ENCODE peak calls at places on chromosomes 13 and 19, in eight cellular contexts. One of them, this sample, is unnamed.
A peak's percentile ranks its signal among the peaks of the same experiment; 100 is the strongest.

GRCh38 chr13:105165449-105166125 is 1369.9 kb downstream of the EFNB2 start:
- DNase-seq in ovary: no peak
- DNase-seq in AG04450: no peak
- DNase-seq in mammary epithelial cell: no peak
- DNase-seq in stomach: no peak
- DNase-seq in heart right ventricle: no peak
- DNase-seq in thoracic aorta: no peak
- DNase-seq in uterus: no peak
- DNase-seq in this sample: no peak

GRCh38 chr19:40398417-40399056 is 8.6 kb upstream of the HIPK4 start:
- DNase-seq in ovary: peak; percentile 83
- DNase-seq in AG04450: no peak
- DNase-seq in mammary epithelial cell: peak; percentile 25
- DNase-seq in stomach: peak; percentile 44
- DNase-seq in heart right ventricle: no peak
- DNase-seq in thoracic aorta: no peak
- DNase-seq in uterus: no peak
- DNase-seq in this sample: peak; percentile 98

GRCh38 chr13:84487681-84488080 is 605.4 kb upstream of the SLITRK1 start:
- DNase-seq in ovary: no peak
- DNase-seq in AG04450: no peak
- DNase-seq in mammary epithelial cell: no peak
- DNase-seq in stomach: no peak
- DNase-seq in heart right ventricle: no peak
- DNase-seq in thoracic aorta: no peak
- DNase-seq in uterus: no peak
- DNase-seq in this sample: no peak

GRCh38 chr13:31322702-31323101 is 122.9 kb downstream of the B3GLCT start:
- DNase-seq in ovary: no peak
- DNase-seq in AG04450: no peak
- DNase-seq in mammary epithelial cell: peak; percentile 9
- DNase-seq in stomach: no peak
- DNase-seq in heart right ventricle: no peak
- DNase-seq in thoracic aorta: no peak
- DNase-seq in uterus: no peak
- DNase-seq in this sample: no peak

GRCh38 chr13:110125157-110125556 is 181.8 kb downstream of the COL4A1 start:
- DNase-seq in ovary: no peak
- DNase-seq in AG04450: no peak
- DNase-seq in mammary epithelial cell: no peak
- DNase-seq in stomach: no peak
- DNase-seq in heart right ventricle: no peak
- DNase-seq in thoracic aorta: no peak
- DNase-seq in uterus: no peak
- DNase-seq in this sample: no peak

GRCh38 chr13:87052731-87053130 is 618.4 kb upstream of the SLITRK5 start:
- DNase-seq in ovary: no peak
- DNase-seq in AG04450: no peak
- DNase-seq in mammary epithelial cell: peak; percentile 37
- DNase-seq in stomach: no peak
- DNase-seq in heart right ventricle: no peak
- DNase-seq in thoracic aorta: no peak
- DNase-seq in uterus: no peak
- DNase-seq in this sample: no peak

GRCh38 chr13:45879666-45880065 is 28.1 kb upstream of the SIAH3 start:
- DNase-seq in ovary: no peak
- DNase-seq in AG04450: no peak
- DNase-seq in mammary epithelial cell: peak; percentile 60
- DNase-seq in stomach: peak; percentile 48
- DNase-seq in heart right ventricle: peak; percentile 47
- DNase-seq in thoracic aorta: no peak
- DNase-seq in uterus: peak; percentile 43
- DNase-seq in this sample: peak; percentile 45

GRCh38 chr19:43957891-43958290 is 6.9 kb downstream of the ZNF221 start:
- DNase-seq in ovary: no peak
- DNase-seq in AG04450: peak; percentile 80
- DNase-seq in mammary epithelial cell: no peak
- DNase-seq in stomach: no peak
- DNase-seq in heart right ventricle: no peak
- DNase-seq in thoracic aorta: no peak
- DNase-seq in uterus: no peak
- DNase-seq in this sample: no peak

GRCh38 chr13:93624371-93624777 is 397.8 kb downstream of the GPC6 start:
- DNase-seq in ovary: no peak
- DNase-seq in AG04450: no peak
- DNase-seq in mammary epithelial cell: no peak
- DNase-seq in stomach: no peak
- DNase-seq in heart right ventricle: no peak
- DNase-seq in thoracic aorta: no peak
- DNase-seq in uterus: no peak
- DNase-seq in this sample: no peak

GRCh38 chr19:46065486-46065885 is 24.7 kb upstream of the IGFL4 start:
- DNase-seq in ovary: no peak
- DNase-seq in AG04450: no peak
- DNase-seq in mammary epithelial cell: peak; percentile 94
- DNase-seq in stomach: no peak
- DNase-seq in heart right ventricle: no peak
- DNase-seq in thoracic aorta: no peak
- DNase-seq in uterus: no peak
- DNase-seq in this sample: no peak
- H3K27me3 ChIP-seq in ovary: no peaks in the 10 kb centered on the region
- H3K27me3 ChIP-seq in AG04450: peaks cover 35% of the 10 kb centered on the region
- H3K27me3 ChIP-seq in mammary epithelial cell: no peaks in the 10 kb centered on the region
- H3K27me3 ChIP-seq in stomach: peaks cover 12% of the 10 kb centered on the region
- H3K27me3 ChIP-seq in heart right ventricle: peaks cover 85% of the 10 kb centered on the region
- H3K27me3 ChIP-seq in thoracic aorta: peaks cover 5% of the 10 kb centered on the region
- H3K27me3 ChIP-seq in uterus: no peaks in the 10 kb centered on the region
- H3K27me3 ChIP-seq in this sample: peaks cover 1% of the 10 kb centered on the region

GRCh38 chr19:58480481-58480830 is 4.3 kb downstream of the ZNF446 start:
- DNase-seq in ovary: no peak
- DNase-seq in AG04450: no peak
- DNase-seq in mammary epithelial cell: no peak
- DNase-seq in stomach: no peak
- DNase-seq in heart right ventricle: no peak
- DNase-seq in thoracic aorta: no peak
- DNase-seq in uterus: no peak
- DNase-seq in this sample: no peak
- H3K4me3 ChIP-seq in ovary: no peak overlapping the region
- H3K4me3 ChIP-seq in AG04450: no peak overlapping the region
- H3K4me3 ChIP-seq in mammary epithelial cell: no peak overlapping the region
- H3K4me3 ChIP-seq in stomach: no peak overlapping the region
- H3K4me3 ChIP-seq in heart right ventricle: no peak overlapping the region
- H3K4me3 ChIP-seq in thoracic aorta: no peak overlapping the region
- H3K4me3 ChIP-seq in uterus: no peak overlapping the region
- H3K4me3 ChIP-seq in this sample: no peak overlapping the region

DNA sequence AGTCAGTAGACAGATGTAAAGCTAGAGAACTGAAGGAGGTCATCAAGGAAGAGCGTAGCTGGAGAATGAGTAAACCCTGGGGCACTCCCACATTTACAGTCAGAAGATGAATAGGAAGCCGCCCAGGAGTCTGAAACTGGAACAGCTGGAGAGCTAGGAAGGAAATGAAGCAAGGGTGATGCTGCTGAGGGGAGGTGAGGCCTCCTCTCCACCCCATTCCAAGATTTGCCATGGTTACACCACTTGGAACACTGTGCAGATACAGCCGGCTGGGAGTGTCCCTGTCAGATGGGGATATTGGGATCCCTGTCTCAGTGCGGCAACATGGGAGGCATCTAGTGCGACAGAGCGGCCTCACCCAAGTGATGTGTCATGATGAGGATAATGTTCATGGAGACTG is 51.8 kb upstream of the GPI start:
- DNase-seq in ovary: no peak
- DNase-seq in AG04450: no peak
- DNase-seq in mammary epithelial cell: peak; percentile 35
- DNase-seq in stomach: no peak
- DNase-seq in heart right ventricle: peak; percentile 25
- DNase-seq in thoracic aorta: no peak
- DNase-seq in uterus: no peak
- DNase-seq in this sample: no peak
- H3K27me3 ChIP-seq in ovary: no peaks in the 10 kb centered on the region
- H3K27me3 ChIP-seq in AG04450: no peaks in the 10 kb centered on the region
- H3K27me3 ChIP-seq in mammary epithelial cell: no peaks in the 10 kb centered on the region
- H3K27me3 ChIP-seq in stomach: no peaks in the 10 kb centered on the region
- H3K27me3 ChIP-seq in heart right ventricle: no peaks in the 10 kb centered on the region
- H3K27me3 ChIP-seq in thoracic aorta: no peaks in the 10 kb centered on the region
- H3K27me3 ChIP-seq in uterus: no peaks in the 10 kb centered on the region
- H3K27me3 ChIP-seq in this sample: no peaks in the 10 kb centered on the region

GRCh38 chr19:51003316-51003715 is 1.9 kb upstream of the KLK8 start:
- DNase-seq in ovary: no peak
- DNase-seq in AG04450: no peak
- DNase-seq in mammary epithelial cell: no peak
- DNase-seq in stomach: no peak
- DNase-seq in heart right ventricle: no peak
- DNase-seq in thoracic aorta: no peak
- DNase-seq in uterus: no peak
- DNase-seq in this sample: peak; percentile 23

GRCh38 chr19:51000981-51001380 is 423 bp downstream of the KLK8 start:
- DNase-seq in ovary: no peak
- DNase-seq in AG04450: no peak
- DNase-seq in mammary epithelial cell: peak; percentile 72
- DNase-seq in stomach: no peak
- DNase-seq in heart right ventricle: no peak
- DNase-seq in thoracic aorta: no peak
- DNase-seq in uterus: no peak
- DNase-seq in this sample: peak; percentile 88

GRCh38 chr19:51001495-51001894 is at the start of gene KLK8:
- DNase-seq in ovary: no peak
- DNase-seq in AG04450: no peak
- DNase-seq in mammary epithelial cell: peak; percentile 73
- DNase-seq in stomach: no peak
- DNase-seq in heart right ventricle: no peak
- DNase-seq in thoracic aorta: no peak
- DNase-seq in uterus: no peak
- DNase-seq in this sample: peak; percentile 51

GRCh38 chr19:51002101-51002532 is 713 bp upstream of the KLK8 start:
- DNase-seq in ovary: no peak
- DNase-seq in AG04450: no peak
- DNase-seq in mammary epithelial cell: no peak
- DNase-seq in stomach: no peak
- DNase-seq in heart right ventricle: no peak
- DNase-seq in thoracic aorta: no peak
- DNase-seq in uterus: no peak
- DNase-seq in this sample: peak; percentile 71

DNA sequence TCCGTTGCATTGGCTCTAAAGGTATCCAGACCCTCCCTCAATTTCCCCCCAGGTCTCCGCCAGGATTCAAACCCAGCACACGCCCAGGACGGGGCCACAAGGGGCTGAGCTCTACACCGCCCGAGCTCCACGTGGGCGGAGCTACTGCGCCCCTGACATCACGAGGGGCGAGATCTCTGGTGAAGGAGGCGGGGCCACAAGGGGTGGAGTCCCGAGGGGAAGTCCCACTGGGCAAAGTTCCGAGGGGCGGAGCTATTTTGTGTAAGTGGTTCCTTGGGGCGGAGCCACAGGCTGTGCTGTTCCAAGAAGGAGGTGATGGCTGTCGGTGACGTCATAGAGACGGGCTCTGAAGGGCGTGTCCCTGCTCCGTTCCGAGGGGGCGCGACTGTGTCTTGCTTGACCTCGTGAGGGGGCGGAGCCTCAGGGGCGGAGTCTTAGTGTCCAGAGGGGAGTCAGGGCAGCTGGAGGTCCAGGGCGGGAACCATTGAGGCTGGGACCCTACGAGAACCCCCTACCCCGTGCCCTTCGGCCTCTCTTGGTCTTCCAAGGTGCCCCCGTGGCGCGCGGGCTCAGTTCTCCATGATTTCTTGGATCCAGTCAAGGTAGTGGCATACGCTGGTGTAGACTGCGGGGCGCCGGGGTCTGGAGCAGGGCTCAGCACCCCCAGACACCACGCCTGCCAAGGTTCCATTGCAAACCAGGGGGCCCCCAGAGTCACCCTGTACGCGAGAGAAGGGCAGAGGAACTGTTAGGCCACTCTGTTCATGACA is 1.3 kb upstream of the KLK8 start:
- DNase-seq in ovary: no peak
- DNase-seq in AG04450: no peak
- DNase-seq in mammary epithelial cell: peak; percentile 88
- DNase-seq in stomach: no peak
- DNase-seq in heart right ventricle: no peak
- DNase-seq in thoracic aorta: no peak
- DNase-seq in uterus: no peak
- DNase-seq in this sample: peak; percentile 94
- H3K4me3 ChIP-seq in ovary: no peak overlapping the region
- H3K4me3 ChIP-seq in AG04450: no peak overlapping the region
- H3K4me3 ChIP-seq in mammary epithelial cell: peak overlapping the region; percentile 36
- H3K4me3 ChIP-seq in stomach: no peak overlapping the region
- H3K4me3 ChIP-seq in heart right ventricle: no peak overlapping the region
- H3K4me3 ChIP-seq in thoracic aorta: no peak overlapping the region
- H3K4me3 ChIP-seq in uterus: no peak overlapping the region
- H3K4me3 ChIP-seq in this sample: peak overlapping the region; percentile 73

GRCh38 chr13:52922961-52923360 is 74.5 kb upstream of the PCDH8 start:
- DNase-seq in ovary: no peak
- DNase-seq in AG04450: no peak
- DNase-seq in mammary epithelial cell: no peak
- DNase-seq in stomach: no peak
- DNase-seq in heart right ventricle: no peak
- DNase-seq in thoracic aorta: no peak
- DNase-seq in uterus: no peak
- DNase-seq in this sample: no peak

GRCh38 chr13:52924241-52925148 is 76.1 kb upstream of the PCDH8 start:
- DNase-seq in ovary: no peak
- DNase-seq in AG04450: no peak
- DNase-seq in mammary epithelial cell: no peak
- DNase-seq in stomach: no peak
- DNase-seq in heart right ventricle: no peak
- DNase-seq in thoracic aorta: no peak
- DNase-seq in uterus: no peak
- DNase-seq in this sample: peak; percentile 32

GRCh38 chr13:52926971-52927370 is 78.5 kb upstream of the PCDH8 start:
- DNase-seq in ovary: no peak
- DNase-seq in AG04450: no peak
- DNase-seq in mammary epithelial cell: peak; percentile 83
- DNase-seq in stomach: no peak
- DNase-seq in heart right ventricle: no peak
- DNase-seq in thoracic aorta: no peak
- DNase-seq in uterus: no peak
- DNase-seq in this sample: no peak

GRCh38 chr13:52925775-52926285 is 77.4 kb upstream of the PCDH8 start:
- DNase-seq in ovary: no peak
- DNase-seq in AG04450: no peak
- DNase-seq in mammary epithelial cell: peak; percentile 89
- DNase-seq in stomach: no peak
- DNase-seq in heart right ventricle: no peak
- DNase-seq in thoracic aorta: no peak
- DNase-seq in uterus: no peak
- DNase-seq in this sample: no peak

DNA sequence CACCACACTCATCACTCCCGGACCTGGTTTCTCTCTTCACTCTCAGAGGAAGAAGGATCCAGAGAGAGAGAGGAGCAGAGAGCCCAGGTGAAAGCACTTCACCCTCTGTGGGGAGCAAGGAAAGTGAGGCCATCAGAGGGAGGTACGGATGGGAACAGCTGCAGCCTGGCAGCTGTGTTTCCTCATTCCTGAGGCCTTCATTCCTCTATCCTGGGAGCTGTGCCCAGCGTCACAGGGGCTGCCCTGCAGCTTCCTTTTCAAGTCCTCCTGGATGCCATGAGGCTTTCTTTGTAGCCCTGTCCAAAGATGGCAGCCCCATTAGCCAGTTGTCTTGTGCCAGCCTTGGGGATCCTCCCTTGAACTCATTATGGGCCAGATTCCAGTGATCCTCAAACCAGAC is 76.8 kb upstream of the PCDH8 start:
- DNase-seq in ovary: no peak
- DNase-seq in AG04450: no peak
- DNase-seq in mammary epithelial cell: no peak
- DNase-seq in stomach: no peak
- DNase-seq in heart right ventricle: no peak
- DNase-seq in thoracic aorta: no peak
- DNase-seq in uterus: no peak
- DNase-seq in this sample: no peak
- H3K27me3 ChIP-seq in ovary: no peaks in the 10 kb centered on the region
- H3K27me3 ChIP-seq in AG04450: no peaks in the 10 kb centered on the region
- H3K27me3 ChIP-seq in mammary epithelial cell: no peaks in the 10 kb centered on the region
- H3K27me3 ChIP-seq in stomach: no peaks in the 10 kb centered on the region
- H3K27me3 ChIP-seq in heart right ventricle: peaks cover 20% of the 10 kb centered on the region
- H3K27me3 ChIP-seq in thoracic aorta: no peaks in the 10 kb centered on the region
- H3K27me3 ChIP-seq in uterus: no peaks in the 10 kb centered on the region
- H3K27me3 ChIP-seq in this sample: no peaks in the 10 kb centered on the region

This sample was measured in H7.